ENCODE peak calls at places on chromosomes 7 and 10, in eight cellular contexts. D is A549, V is testis, I is breast epithelium, Y is K562, Q is lower leg skin, E is HepG2, R is sigmoid colon. U is an unnamed sample.
A peak's percentile ranks its signal among the peaks of the same experiment; 100 is the strongest.

GRCh38 chr10:63467833-63468232 is 2.1 kb upstream of the JMJD1C start:
- DNase-seq in R (no peak), I (no peak), D (no peak), Q (no peak), E (no peak), V (no peak), Y (no peak), U (no peak)

GRCh38 chr7:12643644-12644043 is 43.8 kb upstream of the ARL4A start:
- DNase-seq in I (no peak), E (no peak), V (no peak), Q (no peak), R (no peak), D (no peak), Y (no peak), U (no peak)

GRCh38 chr7:38664972-38665371 is 33.8 kb upstream of the AMPH start:
- DNase-seq in V (no peak), E (no peak), R (no peak), D (no peak), Y (no peak), Q (no peak), I (no peak), U (no peak)

GRCh38 chr7:143882020-143882610 is 19.9 kb downstream of the TCAF1 start:
- DNase-seq in E (peak; percentile 87), R (peak; percentile 91), Q (peak; percentile 86), I (no peak), V (peak; percentile 72), D (no peak), Y (peak; percentile 8), U (no peak)

GRCh38 chr10:131231965-131232541 is 79.5 kb downstream of the TCERG1L start:
- DNase-seq in Q (no peak), I (no peak), Y (no peak), V (no peak), D (no peak), R (peak; percentile 52), E (no peak), U (no peak)

GRCh38 chr7:96388620-96389383 is 66.9 kb upstream of the SLC25A13 start:
- DNase-seq in I (no peak), R (no peak), V (no peak), E (no peak), Q (no peak), Y (no peak), D (no peak), U (no peak)

GRCh38 chr7:106068538-106068961 is 43.6 kb downstream of the SYPL1 start:
- DNase-seq in V (no peak), I (no peak), Y (no peak), Q (peak; percentile 74), E (no peak), D (no peak), R (no peak), U (no peak)

GRCh38 chr7:6516387-6516983 is 34.8 kb downstream of the GRID2IP start:
- DNase-seq in Y (peak; percentile 60), R (peak; percentile 92), V (peak; percentile 91), E (peak; percentile 80), D (peak; percentile 73), I (peak; percentile 75), Q (peak; percentile 93), U (no peak)

GRCh38 chr7:24979470-24979862 is 512 bp downstream of the OSBPL3 start:
- DNase-seq in R (peak; percentile 75), E (peak; percentile 47), V (peak; percentile 59), D (peak; percentile 63), Q (peak; percentile 93), I (peak; percentile 56), Y (peak; percentile 68), U (peak; percentile 51)

GRCh38 chr7:24981544-24981951 is 1.6 kb upstream of the OSBPL3 start:
- DNase-seq in E (no peak), D (peak; percentile 19), R (peak; percentile 75), Y (no peak), I (peak; percentile 59), Q (peak; percentile 92), V (peak; percentile 44), U (no peak)

GRCh38 chr7:24978837-24979469 is 1.0 kb downstream of the OSBPL3 start:
- DNase-seq in V (no peak), I (no peak), D (no peak), Q (no peak), R (peak; percentile 67), E (no peak), Y (no peak), U (no peak)

GRCh38 chr7:24979863-24980694 is at the start of gene OSBPL3:
- DNase-seq in I (peak; percentile 94), V (peak; percentile 96), E (peak; percentile 91), Q (peak; percentile 99), R (peak; percentile 97), D (peak; percentile 79), Y (peak; percentile 99), U (peak; percentile 77)

DNA sequence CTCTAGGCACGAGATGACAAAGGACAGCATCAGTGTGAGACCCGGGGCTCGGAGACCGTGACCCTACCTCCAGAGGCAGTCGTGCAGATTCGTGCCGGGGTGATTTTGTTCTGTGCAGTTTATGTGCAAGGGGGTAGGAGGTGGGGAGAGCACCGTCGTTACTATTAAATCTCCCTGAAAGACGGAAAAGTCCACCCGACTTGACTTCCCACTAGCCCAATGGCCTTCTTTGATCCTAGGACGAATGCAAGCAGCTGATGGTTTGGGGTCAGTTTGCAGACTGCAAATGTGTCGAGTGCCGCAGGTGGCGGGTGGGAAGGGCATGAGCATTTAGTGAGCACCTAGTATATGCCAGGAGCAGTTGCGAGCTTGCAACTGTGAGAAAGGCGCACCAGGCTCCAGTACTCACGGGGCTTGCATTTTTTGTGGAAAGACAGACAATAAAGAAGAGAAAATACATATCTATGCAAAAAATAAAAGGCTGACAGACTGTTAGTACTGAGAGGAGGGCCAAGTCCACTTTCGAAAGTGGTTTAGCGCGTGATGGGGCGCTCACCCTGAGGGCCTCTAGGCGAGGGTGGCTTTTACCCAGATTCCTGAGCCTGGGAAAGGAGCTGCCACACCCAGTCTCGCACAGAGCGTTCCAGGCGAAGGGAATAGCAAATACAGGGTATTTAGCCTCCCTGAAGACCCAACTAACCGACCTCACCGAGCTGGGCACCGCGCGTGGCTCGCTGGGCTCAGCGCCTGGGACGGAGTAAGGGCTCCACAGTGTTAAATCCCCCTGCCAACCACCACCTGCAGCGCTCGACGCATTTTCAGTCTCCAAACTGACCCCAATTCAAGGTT is 941 bp upstream of the OSBPL3 start:
- DNase-seq in Q (no peak), Y (no peak), R (peak; percentile 67), V (peak; percentile 21), E (no peak), I (no peak), D (peak; percentile 38), U (peak; percentile 31)
- TF ChIP-seq POLR2A in Q (no peak), Y (no peak), R (no peak), V (no peak), E (no peak), I (no peak), D (no peak), U (no peak)

GRCh38 chr7:518630-519428 is 817 bp downstream of the PDGFA start:
- DNase-seq in Y (peak; percentile 73), D (peak; percentile 60), E (no peak), V (peak; percentile 80), R (peak; percentile 92), I (peak; percentile 86), Q (peak; percentile 95), U (no peak)

GRCh38 chr7:516216-516605 is 3.4 kb downstream of the PDGFA start:
- DNase-seq in Q (no peak), I (no peak), V (no peak), E (no peak), D (no peak), R (no peak), Y (no peak), U (no peak)

GRCh38 chr7:519429-519973 is at the start of gene PDGFA:
- DNase-seq in I (no peak), Q (no peak), R (no peak), D (no peak), V (no peak), Y (peak; percentile 62), E (no peak), U (no peak)

GRCh38 chr7:516606-517456 is 2.8 kb downstream of the PDGFA start:
- DNase-seq in V (no peak), R (no peak), Y (peak; percentile 44), D (peak; percentile 62), I (no peak), Q (no peak), E (peak; percentile 43), U (no peak)

DNA sequence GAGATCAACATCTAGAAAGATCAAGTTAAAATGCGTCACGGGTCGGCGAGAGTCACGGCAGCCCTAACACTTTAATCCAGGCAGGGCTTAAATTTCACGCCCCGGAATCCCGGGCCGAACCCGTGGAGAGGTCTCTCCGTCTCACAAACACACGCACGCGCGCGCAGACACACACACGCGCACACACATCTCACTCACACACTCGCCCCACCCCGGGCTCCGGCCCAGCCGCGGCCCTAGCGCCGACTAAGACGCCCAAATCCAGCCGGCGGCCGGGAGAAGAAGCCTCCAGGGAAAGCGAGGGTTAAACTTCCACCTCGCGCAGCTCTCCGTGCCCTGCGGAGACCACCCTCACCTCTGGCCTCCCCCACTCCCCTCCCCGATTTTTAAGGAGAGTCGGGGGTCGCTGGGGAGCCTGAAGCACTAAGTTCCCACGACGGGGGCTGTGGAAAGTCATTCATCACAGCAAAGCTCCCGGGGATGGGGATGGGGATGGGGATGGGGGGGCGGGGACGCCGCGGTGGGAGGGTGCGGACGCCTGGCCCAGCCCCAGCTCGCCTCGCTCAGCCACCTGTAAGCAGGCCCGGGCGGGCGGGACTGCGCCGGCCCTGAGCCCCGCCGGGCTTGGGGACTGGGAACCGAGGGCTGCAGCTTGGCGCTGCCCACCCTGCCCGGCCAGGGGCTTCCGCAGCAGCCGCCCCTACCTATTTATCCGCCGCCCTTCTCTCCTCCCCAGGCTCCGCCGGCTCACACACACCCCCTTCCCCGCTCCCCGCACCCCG is 1.6 kb downstream of the PDGFA start:
- DNase-seq in E (no peak), Q (no peak), I (no peak), Y (peak; percentile 34), D (peak; percentile 51), R (peak; percentile 90), V (peak; percentile 38), U (no peak)
- TF ChIP-seq POLR2A in E (no peak), Q (no peak), I (no peak), Y (no peak), D (no peak), R (peak; percentile 22), V (no peak), U (no peak)

DNA sequence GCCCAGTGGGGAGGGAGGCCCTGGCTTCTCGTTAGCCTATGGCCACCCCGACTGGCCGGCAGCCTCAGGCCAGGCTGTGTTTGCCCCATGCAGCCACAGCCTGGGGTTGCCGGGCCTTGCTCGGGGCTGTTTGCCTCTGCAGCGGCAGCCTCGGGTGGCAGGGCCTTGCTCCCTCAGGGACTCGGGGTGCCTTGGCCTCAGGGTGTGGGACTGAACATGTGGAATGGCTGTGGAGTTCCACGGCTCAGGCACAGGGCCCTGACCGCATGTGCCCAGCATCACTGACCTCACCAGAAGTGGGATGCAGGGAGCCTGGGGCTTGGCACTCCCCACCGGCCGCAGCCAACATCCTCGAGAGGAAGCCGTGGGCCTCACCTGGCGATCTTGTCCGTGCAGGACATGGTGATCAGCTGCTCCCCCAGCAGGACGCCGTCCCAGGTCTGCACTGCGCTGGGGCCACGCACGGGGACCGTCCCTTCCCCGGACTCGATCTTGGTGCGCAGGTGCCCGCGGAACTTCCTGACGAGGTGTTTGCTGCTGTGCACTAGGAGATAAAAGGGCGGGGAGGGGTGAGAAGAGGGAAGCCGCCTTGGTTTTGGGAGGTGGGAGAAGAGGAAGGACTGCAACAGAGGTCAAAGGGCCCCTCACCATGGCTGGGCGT is 160.5 kb downstream of the WDR37 start:
- DNase-seq in Q (peak; percentile 80), D (no peak), E (no peak), Y (no peak), R (no peak), V (no peak), I (no peak), U (no peak)
- TF ChIP-seq POLR2A in Q (no peak), D (no peak), E (no peak), Y (no peak), R (no peak), V (no peak), I (no peak), U (no peak)

DNA sequence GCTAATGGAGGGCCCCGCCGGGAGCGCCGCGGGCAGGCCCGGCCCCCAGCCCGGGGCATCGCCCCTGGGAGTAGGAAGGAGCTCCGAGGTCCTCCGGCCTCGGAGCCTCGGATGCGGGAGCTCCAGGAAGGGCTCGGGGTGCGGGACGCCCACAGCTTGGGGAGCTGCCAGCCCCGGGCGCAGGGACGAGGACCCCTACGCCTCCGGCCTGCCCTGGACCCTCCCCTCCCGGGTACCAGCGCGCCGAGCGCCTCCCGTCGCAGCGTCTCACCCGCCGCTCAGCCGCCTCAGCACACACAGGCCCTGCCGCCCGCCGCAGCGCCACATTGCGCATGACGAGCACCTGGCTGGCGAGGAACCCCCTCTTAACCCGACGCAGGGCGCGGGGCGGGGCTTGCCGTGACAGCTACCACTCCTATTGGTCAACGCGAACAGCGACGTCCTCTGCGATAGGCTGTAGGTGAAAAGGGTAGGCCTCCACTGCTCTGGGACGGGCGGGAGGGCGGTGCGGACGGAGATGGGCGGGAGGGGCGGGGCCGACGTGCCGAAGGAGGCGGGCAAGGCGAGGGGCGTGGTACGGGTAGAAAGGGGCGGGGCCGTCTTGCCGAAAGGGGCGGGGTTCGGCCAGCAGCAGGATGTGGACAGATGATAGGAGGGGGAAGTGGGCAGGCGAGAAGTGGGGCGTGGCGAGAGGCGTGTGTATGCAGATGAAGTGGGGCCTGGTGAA is at the start of gene PITRM1:
- DNase-seq in D (peak; percentile 97), I (peak; percentile 99), E (peak; percentile 96), V (peak; percentile 99), Q (peak; percentile 100), R (peak; percentile 100), Y (peak; percentile 92), U (peak; percentile 97)
- TF ChIP-seq POLR2A in D (peak; percentile 99), I (peak; percentile 94), E (peak; percentile 99), V (peak; percentile 93), Q (no peak), R (peak; percentile 94), Y (peak; percentile 93), U (peak; percentile 98)